ENCODE peak calls at places on chromosomes 2 and 18, in six cellular contexts. R is mesendoderm, X is lower lobe of right lung, S is GM12878, Y is tibial nerve, V is right lobe of liver. M is an unnamed sample.

GRCh38 chr2:181570833-181571661 is 85.9 kb downstream of the CERKL start:
- DNase-seq in R (no peak), X (no peak), S (no peak), Y (no peak), V (no peak), M (no peak)

GRCh38 chr18:38453880-38454279 is 888.3 kb upstream of the CELF4 start:
- DNase-seq in R (peak), X (no peak), S (no peak), Y (no peak), V (no peak), M (no peak)

GRCh38 chr2:235170016-235170415 is 218.2 kb downstream of the SH3BP4 start:
- DNase-seq in R (no peak), X (no peak), S (no peak), Y (no peak), V (no peak), M (no peak)

GRCh38 chr2:45432406-45432805 is 178.7 kb downstream of the SRBD1 start:
- DNase-seq in R (no peak), X (no peak), S (no peak), Y (no peak), V (no peak), M (no peak)

GRCh38 chr2:96099861-96100798 is 16.2 kb downstream of the ADRA2B start:
- DNase-seq in R (peak), X (peak), S (no peak), Y (no peak), V (peak), M (no peak)

GRCh38 chr18:55455938-55456337 is 132.1 kb downstream of the TCF4 start:
- DNase-seq in R (no peak), X (no peak), S (no peak), Y (no peak), V (no peak), M (no peak)

GRCh38 chr2:227374158-227374557 is 4.9 kb downstream of the TM4SF20 start:
- DNase-seq in R (no peak), X (no peak), S (no peak), Y (no peak), V (no peak), M (no peak)

GRCh38 chr2:226429476-226429875 is 370.1 kb downstream of the IRS1 start:
- DNase-seq in R (no peak), X (no peak), S (no peak), Y (no peak), V (no peak), M (no peak)

GRCh38 chr2:128403814-128404708 is 85.4 kb upstream of the HS6ST1 start:
- DNase-seq in R (no peak), X (no peak), S (no peak), Y (no peak), V (no peak), M (no peak)

GRCh38 chr2:199747427-199747826 is 103.6 kb downstream of the FTCDNL1 start:
- DNase-seq in R (no peak), X (no peak), S (no peak), Y (no peak), V (no peak), M (no peak)

GRCh38 chr2:65350714-65351113 is 81.7 kb downstream of the SPRED2 start:
- DNase-seq in R (peak), X (no peak), S (no peak), Y (no peak), V (no peak), M (no peak)

GRCh38 chr18:41466436-41467160 is 488.4 kb upstream of the PIK3C3 start:
- DNase-seq in R (no peak), X (no peak), S (no peak), Y (no peak), V (no peak), M (no peak)

GRCh38 chr2:238601433-238602222 is 174.9 kb downstream of the ASB1 start:
- DNase-seq in R (no peak), X (no peak), S (no peak), Y (no peak), V (no peak), M (no peak)

GRCh38 chr2:127622561-127623387 is 23.2 kb upstream of the GPR17 start:
- DNase-seq in R (no peak), X (peak), S (no peak), Y (peak), V (peak), M (no peak)

GRCh38 chr18:38909972-38910371 is 1344.4 kb upstream of the CELF4 start:
- DNase-seq in R (no peak), X (no peak), S (no peak), Y (no peak), V (no peak), M (no peak)

GRCh38 chr2:31319391-31320175 is 85.6 kb downstream of the EHD3 start:
- DNase-seq in R (no peak), X (peak), S (peak), Y (no peak), V (no peak), M (no peak)

GRCh38 chr2:142316049-142316448 is 185.2 kb upstream of the LRP1B start:
- DNase-seq in R (no peak), X (no peak), S (no peak), Y (no peak), V (no peak), M (no peak)

GRCh38 chr2:30232027-30232800 is 880 bp downstream of the LBH start:
- DNase-seq in R (peak), X (peak), S (no peak), Y (no peak), V (no peak), M (no peak)

GRCh38 chr2:25443766-25444165 is 102.0 kb upstream of the DNMT3A start:
- DNase-seq in R (no peak), X (no peak), S (no peak), Y (no peak), V (no peak), M (no peak)

GRCh38 chr2:25438793-25439192 is 97.1 kb upstream of the DNMT3A start:
- DNase-seq in R (no peak), X (no peak), S (no peak), Y (no peak), V (no peak), M (no peak)

GRCh38 chr2:25435421-25435820 is 93.7 kb upstream of the DNMT3A start:
- DNase-seq in R (no peak), X (no peak), S (no peak), Y (no peak), V (no peak), M (no peak)

DNA sequence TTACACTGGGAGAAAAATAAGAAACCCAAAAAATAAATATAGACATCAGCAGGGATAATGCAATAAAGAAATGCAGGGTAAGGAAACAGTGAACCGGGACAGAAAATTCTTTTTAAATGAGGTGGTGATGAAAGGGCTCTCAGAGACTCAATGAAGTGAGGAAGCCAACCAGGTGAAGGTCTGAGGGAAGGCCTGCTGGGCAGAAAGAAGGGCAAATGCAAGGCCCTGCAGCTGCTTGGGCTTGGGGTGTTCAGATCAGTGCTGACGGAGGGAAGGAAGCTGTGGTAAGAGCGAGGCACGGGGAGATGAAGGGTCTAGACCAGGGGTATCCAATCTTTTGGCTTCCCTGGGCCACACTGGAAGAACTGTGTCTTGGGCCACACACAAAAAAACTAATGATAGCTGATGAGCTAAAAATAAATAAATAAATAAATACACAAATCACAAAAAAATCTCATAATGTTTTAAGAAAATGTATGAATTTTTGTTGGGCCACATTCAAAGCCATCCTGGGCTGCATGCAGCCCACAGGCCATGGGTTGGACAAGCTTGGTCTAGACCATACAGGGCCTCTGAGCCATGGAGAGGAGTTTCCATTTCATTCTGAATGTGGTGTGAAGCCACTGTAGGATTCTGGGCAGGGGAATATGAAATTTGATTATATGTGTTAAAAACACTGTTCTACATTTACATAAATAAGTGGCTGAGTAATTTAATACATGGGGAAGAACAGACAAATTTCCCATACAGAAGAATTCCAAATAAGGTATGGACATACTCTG is 96.3 kb upstream of the DNMT3A start:
- DNase-seq in R (no peak), X (no peak), S (no peak), Y (no peak), V (no peak), M (no peak)
- H3K27ac ChIP-seq in R (no peak), X (no peak), S (no peak), Y (no peak), V (no peak), M (no peak)

GRCh38 chr2:84323890-84324289 is 135.2 kb downstream of the SUCLG1 start:
- DNase-seq in R (no peak), X (no peak), S (no peak), Y (no peak), V (no peak), M (no peak)

DNA sequence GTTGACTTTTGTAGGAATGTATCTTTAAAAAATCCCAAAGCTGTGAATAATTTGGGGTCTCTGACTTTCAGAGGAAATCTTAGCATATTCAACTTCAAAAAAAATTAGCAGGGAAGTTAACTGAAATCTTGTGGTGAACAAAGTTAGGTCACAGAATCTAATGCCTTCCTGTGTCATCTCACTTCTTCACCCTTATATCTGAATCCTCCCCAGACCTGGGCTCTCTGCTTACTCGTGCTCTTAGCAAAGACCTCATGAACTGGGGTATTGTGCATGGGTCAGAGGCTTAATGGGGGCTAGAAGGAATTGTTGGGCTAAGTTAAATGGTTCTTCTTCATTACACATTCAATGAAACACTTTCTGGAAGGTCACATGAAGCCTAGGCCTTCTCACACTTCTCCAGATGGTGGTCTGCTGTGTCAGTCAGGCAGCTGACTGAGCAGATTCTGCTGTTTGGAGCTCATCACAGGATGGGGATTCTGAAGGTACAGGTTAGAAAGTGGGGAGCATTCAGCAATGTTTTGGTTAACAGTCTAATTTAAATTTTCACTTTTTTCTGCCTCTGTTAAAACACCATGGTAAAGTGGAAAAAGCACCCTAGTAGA is 131.3 kb downstream of the SUCLG1 start:
- DNase-seq in R (no peak), X (no peak), S (no peak), Y (no peak), V (no peak), M (no peak)
- H3K27ac ChIP-seq in R (no peak), X (no peak), S (no peak), Y (no peak), V (no peak), M (no peak)

GRCh38 chr2:10297950-10298349 is 4.8 kb upstream of the HPCAL1 start:
- DNase-seq in R (peak), X (no peak), S (no peak), Y (no peak), V (peak), M (no peak)
- H3K27ac ChIP-seq in R (no peak), X (no peak), S (no peak), Y (peak), V (peak), M (no peak)

GRCh38 chr2:236852100-236852976 is 233.4 kb upstream of the COPS8 start:
- DNase-seq in R (no peak), X (no peak), S (no peak), Y (no peak), V (no peak), M (no peak)

GRCh38 chr2:236847538-236848263 is 238.0 kb upstream of the COPS8 start:
- DNase-seq in R (peak), X (no peak), S (no peak), Y (no peak), V (no peak), M (no peak)

GRCh38 chr2:236848467-236848866 is 237.2 kb upstream of the COPS8 start:
- DNase-seq in R (no peak), X (no peak), S (no peak), Y (no peak), V (no peak), M (no peak)

GRCh38 chr2:236849508-236849907 is 236.2 kb upstream of the COPS8 start:
- DNase-seq in R (no peak), X (no peak), S (no peak), Y (no peak), V (no peak), M (no peak)

GRCh38 chr2:236849940-236850339 is 235.7 kb upstream of the COPS8 start:
- DNase-seq in R (no peak), X (no peak), S (no peak), Y (no peak), V (no peak), M (no peak)
- H3K27ac ChIP-seq in R (no peak), X (no peak), S (no peak), Y (no peak), V (no peak), M (no peak)

DNA sequence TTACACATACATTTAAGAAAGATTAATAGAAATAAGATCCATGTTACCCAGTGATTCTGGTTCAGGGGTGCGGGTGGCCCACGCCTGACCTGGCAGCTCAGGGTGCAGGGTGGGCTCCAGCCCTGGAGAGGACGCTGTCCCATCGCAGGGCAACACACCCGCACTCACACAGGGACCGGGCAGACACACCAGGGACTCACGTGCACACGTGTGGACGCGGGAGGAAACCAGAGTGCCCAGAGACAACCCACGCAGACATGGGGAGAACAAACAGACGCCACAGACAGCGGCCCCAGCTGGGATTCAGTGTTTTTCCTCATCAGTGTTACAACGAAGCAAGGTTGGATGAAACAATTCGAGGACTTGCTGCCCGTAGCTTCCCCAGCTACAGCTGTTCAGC is 8.4 kb upstream of the ALLC start:
- DNase-seq in R (no peak), X (no peak), S (no peak), Y (no peak), V (no peak), M (no peak)
- H3K27ac ChIP-seq in R (no peak), X (no peak), S (no peak), Y (no peak), V (no peak), M (no peak)

GRCh38 chr2:183219853-183220252 is 95.6 kb downstream of the NUP35 start:
- DNase-seq in R (no peak), X (no peak), S (no peak), Y (no peak), V (no peak), M (no peak)
- H3K27ac ChIP-seq in R (no peak), X (no peak), S (no peak), Y (no peak), V (no peak), M (no peak)

DNA sequence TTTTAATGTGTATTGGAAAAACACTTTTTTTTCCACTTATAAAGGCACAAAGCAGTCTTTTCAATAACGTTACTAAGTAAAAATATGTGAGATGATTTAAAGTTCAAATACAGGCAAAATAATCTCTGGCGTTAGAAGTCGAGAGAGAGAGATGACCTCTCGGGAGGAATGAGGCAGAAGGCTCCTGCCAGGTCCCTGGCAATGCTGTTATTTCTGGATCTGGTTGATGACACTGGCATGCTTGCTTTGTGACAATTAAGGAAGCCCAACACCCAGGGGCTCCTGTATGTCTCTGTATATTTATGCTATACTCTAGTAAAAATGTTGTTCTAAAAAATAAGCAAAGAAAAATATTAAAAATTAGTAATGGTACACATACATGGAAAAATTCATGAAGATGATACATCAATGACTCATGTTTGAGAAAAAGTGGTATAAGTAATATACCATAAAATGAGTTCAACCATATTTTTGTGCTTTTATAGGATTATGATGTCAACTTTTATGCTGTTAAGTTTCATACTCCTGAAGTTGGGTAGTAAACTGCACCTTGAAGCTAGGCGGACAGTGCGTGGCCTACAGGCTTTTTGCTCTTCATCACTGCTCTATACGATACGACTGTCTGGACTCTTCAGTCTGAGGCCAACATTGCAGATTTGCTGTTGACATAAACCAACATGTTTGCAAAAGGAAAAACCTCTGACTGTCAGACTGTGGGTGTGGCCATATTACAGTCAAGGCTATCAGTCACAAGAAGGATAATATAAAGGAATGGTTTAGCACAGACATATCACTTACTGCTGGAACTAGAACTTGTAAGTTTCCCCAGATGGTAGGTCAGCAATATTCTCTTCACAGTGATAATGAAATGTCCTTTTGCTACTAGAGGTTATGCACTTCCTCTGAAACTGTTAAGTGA is 19.8 kb downstream of the VPS4B start:
- DNase-seq in R (no peak), X (no peak), S (no peak), Y (no peak), V (no peak), M (no peak)
- H3K27ac ChIP-seq in R (no peak), X (no peak), S (no peak), Y (no peak), V (no peak), M (no peak)

GRCh38 chr2:120826716-120827410 is 91.2 kb downstream of the GLI2 start:
- DNase-seq in R (no peak), X (no peak), S (no peak), Y (no peak), V (no peak), M (no peak)
- H3K27ac ChIP-seq in R (no peak), X (no peak), S (no peak), Y (no peak), V (no peak), M (no peak)

DNA sequence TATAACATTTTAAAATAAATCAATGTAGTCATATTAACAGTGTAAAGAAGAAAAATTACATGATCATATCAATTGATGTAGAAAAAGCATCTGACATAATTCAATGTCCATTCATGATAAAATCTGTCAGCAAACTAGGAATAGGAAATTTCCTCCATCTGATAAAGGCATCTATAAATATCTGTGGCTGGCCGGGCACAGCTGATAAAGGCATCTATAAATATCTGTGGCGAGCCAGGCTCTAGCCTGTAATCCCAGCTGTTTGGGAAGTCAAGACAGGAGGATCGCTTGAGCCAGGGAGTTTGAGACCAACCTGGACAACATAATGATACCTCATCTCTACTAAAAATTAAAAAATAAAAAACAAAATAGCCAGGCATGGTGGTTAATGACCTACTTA is 18.1 kb upstream of the RANBP2 start:
- DNase-seq in R (no peak), X (no peak), S (no peak), Y (no peak), V (no peak), M (no peak)
- H3K27ac ChIP-seq in R (no peak), X (no peak), S (no peak), Y (no peak), V (no peak), M (no peak)

M was measured in substantia nigra.